ENCODE peak calls at places on chromosomes 7 and 10, in nine cellular contexts. One of them, this sample, is unnamed.

GRCh38 chr10:116974442-116975005 is 30.5 kb downstream of the SHTN1 start:
- DNase-seq in right atrium auricular region: no peak
- DNase-seq in cardiac fibroblast: peak; percentile 87
- DNase-seq in body of pancreas: no peak
- DNase-seq in kidney epithelial cell: peak; percentile 12
- DNase-seq in fibroblast of pulmonary artery: peak; percentile 91
- DNase-seq in psoas muscle: no peak
- DNase-seq in cardiac muscle cell: peak; percentile 88
- DNase-seq in endothelial cell of umbilical vein: peak; percentile 94
- DNase-seq in this sample: peak; percentile 89

GRCh38 chr7:18201349-18201748 is 173.7 kb upstream of the PRPS1L1 start:
- DNase-seq in body of pancreas: no peak
- DNase-seq in psoas muscle: no peak
- DNase-seq in cardiac muscle cell: no peak
- DNase-seq in right atrium auricular region: no peak
- DNase-seq in cardiac fibroblast: no peak
- DNase-seq in kidney epithelial cell: no peak
- DNase-seq in endothelial cell of umbilical vein: no peak
- DNase-seq in fibroblast of pulmonary artery: no peak
- DNase-seq in this sample: no peak

GRCh38 chr7:75937958-75938786 is 23.2 kb downstream of the POR start:
- DNase-seq in psoas muscle: peak; percentile 77
- DNase-seq in right atrium auricular region: peak; percentile 84
- DNase-seq in cardiac muscle cell: peak; percentile 91
- DNase-seq in kidney epithelial cell: peak; percentile 85
- DNase-seq in fibroblast of pulmonary artery: peak; percentile 91
- DNase-seq in cardiac fibroblast: peak; percentile 90
- DNase-seq in endothelial cell of umbilical vein: peak; percentile 33
- DNase-seq in body of pancreas: peak; percentile 44
- DNase-seq in this sample: peak; percentile 99

GRCh38 chr10:427746-428519 is 261.5 kb downstream of the DIP2C start:
- DNase-seq in right atrium auricular region: no peak
- DNase-seq in cardiac muscle cell: no peak
- DNase-seq in kidney epithelial cell: no peak
- DNase-seq in body of pancreas: no peak
- DNase-seq in psoas muscle: no peak
- DNase-seq in cardiac fibroblast: peak; percentile 42
- DNase-seq in fibroblast of pulmonary artery: no peak
- DNase-seq in endothelial cell of umbilical vein: peak; percentile 61
- DNase-seq in this sample: no peak

GRCh38 chr7:74479961-74480829 is 26.5 kb downstream of the GTF2IRD1 start:
- DNase-seq in fibroblast of pulmonary artery: peak; percentile 85
- DNase-seq in cardiac fibroblast: peak; percentile 72
- DNase-seq in body of pancreas: peak; percentile 95
- DNase-seq in psoas muscle: peak; percentile 90
- DNase-seq in kidney epithelial cell: peak; percentile 57
- DNase-seq in right atrium auricular region: peak; percentile 93
- DNase-seq in endothelial cell of umbilical vein: peak; percentile 82
- DNase-seq in cardiac muscle cell: peak; percentile 86
- DNase-seq in this sample: peak; percentile 82

GRCh38 chr10:17100586-17100985 is 29.0 kb downstream of the CUBN start:
- DNase-seq in body of pancreas: no peak
- DNase-seq in cardiac fibroblast: no peak
- DNase-seq in endothelial cell of umbilical vein: peak; percentile 47
- DNase-seq in cardiac muscle cell: no peak
- DNase-seq in psoas muscle: no peak
- DNase-seq in kidney epithelial cell: no peak
- DNase-seq in fibroblast of pulmonary artery: no peak
- DNase-seq in right atrium auricular region: no peak
- DNase-seq in this sample: peak; percentile 70

GRCh38 chr10:10589540-10589939 is 428.1 kb upstream of the CELF2 start:
- DNase-seq in cardiac muscle cell: peak; percentile 98
- DNase-seq in kidney epithelial cell: peak; percentile 82
- DNase-seq in psoas muscle: no peak
- DNase-seq in endothelial cell of umbilical vein: peak; percentile 56
- DNase-seq in cardiac fibroblast: peak; percentile 94
- DNase-seq in fibroblast of pulmonary artery: peak; percentile 99
- DNase-seq in body of pancreas: no peak
- DNase-seq in right atrium auricular region: peak; percentile 72
- DNase-seq in this sample: peak; percentile 99

GRCh38 chr10:34960983-34961382 is 129.2 kb downstream of the CUL2 start:
- DNase-seq in kidney epithelial cell: no peak
- DNase-seq in psoas muscle: no peak
- DNase-seq in cardiac fibroblast: peak; percentile 34
- DNase-seq in body of pancreas: no peak
- DNase-seq in fibroblast of pulmonary artery: peak; percentile 49
- DNase-seq in cardiac muscle cell: no peak
- DNase-seq in endothelial cell of umbilical vein: no peak
- DNase-seq in right atrium auricular region: no peak
- DNase-seq in this sample: peak; percentile 50

GRCh38 chr7:102834999-102835398 is 77.8 kb upstream of the LRRC17 start:
- DNase-seq in cardiac fibroblast: peak; percentile 92
- DNase-seq in endothelial cell of umbilical vein: peak; percentile 73
- DNase-seq in psoas muscle: no peak
- DNase-seq in kidney epithelial cell: peak; percentile 80
- DNase-seq in fibroblast of pulmonary artery: peak; percentile 70
- DNase-seq in body of pancreas: no peak
- DNase-seq in right atrium auricular region: no peak
- DNase-seq in cardiac muscle cell: peak; percentile 63
- DNase-seq in this sample: peak; percentile 94

GRCh38 chr7:105713488-105714465 is 132.5 kb upstream of the EFCAB10 start:
- DNase-seq in psoas muscle: no peak
- DNase-seq in cardiac muscle cell: no peak
- DNase-seq in cardiac fibroblast: peak; percentile 36
- DNase-seq in kidney epithelial cell: no peak
- DNase-seq in endothelial cell of umbilical vein: no peak
- DNase-seq in right atrium auricular region: no peak
- DNase-seq in body of pancreas: no peak
- DNase-seq in fibroblast of pulmonary artery: peak; percentile 3
- DNase-seq in this sample: peak; percentile 17

GRCh38 chr10:126839094-126839761 is 66.0 kb upstream of the DOCK1 start:
- DNase-seq in psoas muscle: no peak
- DNase-seq in cardiac fibroblast: no peak
- DNase-seq in fibroblast of pulmonary artery: no peak
- DNase-seq in kidney epithelial cell: no peak
- DNase-seq in body of pancreas: peak; percentile 92
- DNase-seq in endothelial cell of umbilical vein: no peak
- DNase-seq in cardiac muscle cell: no peak
- DNase-seq in right atrium auricular region: no peak
- DNase-seq in this sample: no peak

GRCh38 chr10:117804470-117805011 is 242.2 kb downstream of the RAB11FIP2 start:
- DNase-seq in psoas muscle: no peak
- DNase-seq in kidney epithelial cell: peak; percentile 61
- DNase-seq in cardiac muscle cell: no peak
- DNase-seq in endothelial cell of umbilical vein: no peak
- DNase-seq in body of pancreas: no peak
- DNase-seq in cardiac fibroblast: no peak
- DNase-seq in right atrium auricular region: peak; percentile 47
- DNase-seq in fibroblast of pulmonary artery: no peak
- DNase-seq in this sample: no peak

GRCh38 chr10:72812798-72813430 is 80.6 kb upstream of the OIT3 start:
- DNase-seq in kidney epithelial cell: peak; percentile 31
- DNase-seq in psoas muscle: no peak
- DNase-seq in cardiac fibroblast: peak; percentile 79
- DNase-seq in fibroblast of pulmonary artery: peak; percentile 60
- DNase-seq in endothelial cell of umbilical vein: peak; percentile 57
- DNase-seq in body of pancreas: no peak
- DNase-seq in right atrium auricular region: no peak
- DNase-seq in cardiac muscle cell: peak; percentile 74
- DNase-seq in this sample: peak; percentile 89

GRCh38 chr10:100996678-100997363 is 2.8 kb upstream of the LZTS2 start:
- DNase-seq in endothelial cell of umbilical vein: no peak
- DNase-seq in body of pancreas: peak; percentile 66
- DNase-seq in fibroblast of pulmonary artery: no peak
- DNase-seq in cardiac fibroblast: no peak
- DNase-seq in kidney epithelial cell: no peak
- DNase-seq in right atrium auricular region: no peak
- DNase-seq in cardiac muscle cell: no peak
- DNase-seq in psoas muscle: no peak
- DNase-seq in this sample: no peak

GRCh38 chr7:100604078-100604975 is 2.2 kb downstream of the PCOLCE start:
- DNase-seq in cardiac muscle cell: peak; percentile 81
- DNase-seq in fibroblast of pulmonary artery: peak; percentile 67
- DNase-seq in kidney epithelial cell: no peak
- DNase-seq in endothelial cell of umbilical vein: peak; percentile 43
- DNase-seq in cardiac fibroblast: peak; percentile 66
- DNase-seq in psoas muscle: peak; percentile 77
- DNase-seq in right atrium auricular region: peak; percentile 82
- DNase-seq in body of pancreas: peak; percentile 78
- DNase-seq in this sample: peak; percentile 77

GRCh38 chr10:76711374-76711997 is 926.1 kb downstream of the KCNMA1 start:
- DNase-seq in cardiac muscle cell: no peak
- DNase-seq in right atrium auricular region: no peak
- DNase-seq in kidney epithelial cell: no peak
- DNase-seq in fibroblast of pulmonary artery: no peak
- DNase-seq in psoas muscle: no peak
- DNase-seq in endothelial cell of umbilical vein: no peak
- DNase-seq in cardiac fibroblast: no peak
- DNase-seq in body of pancreas: no peak
- DNase-seq in this sample: no peak

GRCh38 chr7:102891693-102892261 is 21.0 kb upstream of the LRRC17 start:
- DNase-seq in endothelial cell of umbilical vein: peak; percentile 94
- DNase-seq in kidney epithelial cell: no peak
- DNase-seq in psoas muscle: peak; percentile 30
- DNase-seq in cardiac muscle cell: peak; percentile 88
- DNase-seq in cardiac fibroblast: peak; percentile 88
- DNase-seq in right atrium auricular region: no peak
- DNase-seq in body of pancreas: peak; percentile 41
- DNase-seq in fibroblast of pulmonary artery: peak; percentile 85
- DNase-seq in this sample: peak; percentile 94

GRCh38 chr10:16799621-16800020 is 17.6 kb downstream of the RSU1 start:
- DNase-seq in fibroblast of pulmonary artery: no peak
- DNase-seq in cardiac fibroblast: no peak
- DNase-seq in cardiac muscle cell: no peak
- DNase-seq in psoas muscle: peak; percentile 25
- DNase-seq in endothelial cell of umbilical vein: no peak
- DNase-seq in body of pancreas: no peak
- DNase-seq in kidney epithelial cell: no peak
- DNase-seq in right atrium auricular region: no peak
- DNase-seq in this sample: no peak

GRCh38 chr7:18570890-18571478 is 75.4 kb downstream of the HDAC9 start:
- DNase-seq in fibroblast of pulmonary artery: peak; percentile 74
- DNase-seq in body of pancreas: no peak
- DNase-seq in cardiac muscle cell: peak; percentile 70
- DNase-seq in cardiac fibroblast: peak; percentile 79
- DNase-seq in psoas muscle: no peak
- DNase-seq in right atrium auricular region: no peak
- DNase-seq in kidney epithelial cell: no peak
- DNase-seq in endothelial cell of umbilical vein: peak; percentile 72
- DNase-seq in this sample: peak; percentile 65

GRCh38 chr10:94042001-94042813 is 48.5 kb downstream of the PLCE1 start:
- DNase-seq in cardiac fibroblast: peak; percentile 82
- DNase-seq in fibroblast of pulmonary artery: peak; percentile 62
- DNase-seq in endothelial cell of umbilical vein: no peak
- DNase-seq in cardiac muscle cell: peak; percentile 76
- DNase-seq in psoas muscle: no peak
- DNase-seq in body of pancreas: no peak
- DNase-seq in kidney epithelial cell: peak; percentile 5
- DNase-seq in right atrium auricular region: no peak
- DNase-seq in this sample: peak; percentile 87
- TF ChIP-seq CTCF in cardiac fibroblast: peak; percentile 49
- TF ChIP-seq CTCF in fibroblast of pulmonary artery: peak; percentile 32
- TF ChIP-seq CTCF in endothelial cell of umbilical vein: no peak
- TF ChIP-seq CTCF in cardiac muscle cell: peak; percentile 32
- TF ChIP-seq CTCF in psoas muscle: peak; percentile 16
- TF ChIP-seq CTCF in body of pancreas: no peak
- TF ChIP-seq CTCF in kidney epithelial cell: no peak
- TF ChIP-seq CTCF in right atrium auricular region: no peak
- TF ChIP-seq CTCF in this sample: peak; percentile 46

DNA sequence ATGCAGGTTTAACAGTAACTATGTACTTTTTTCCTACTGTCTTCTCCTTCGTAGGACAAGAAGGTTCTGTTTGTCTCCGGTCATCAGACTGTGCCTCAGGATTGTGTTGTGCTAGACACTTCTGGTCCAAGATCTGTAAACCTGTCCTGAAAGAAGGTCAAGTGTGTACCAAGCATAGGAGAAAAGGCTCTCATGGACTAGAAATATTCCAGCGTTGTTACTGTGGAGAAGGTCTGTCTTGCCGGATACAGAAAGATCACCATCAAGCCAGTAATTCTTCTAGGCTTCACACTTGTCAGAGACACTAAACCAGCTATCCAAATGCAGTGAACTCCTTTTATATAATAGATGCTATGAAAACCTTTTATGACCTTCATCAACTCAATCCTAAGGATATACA is 2.4 kb downstream of the DKK1 start:
- DNase-seq in cardiac muscle cell: no peak
- DNase-seq in cardiac fibroblast: no peak
- DNase-seq in kidney epithelial cell: no peak
- DNase-seq in endothelial cell of umbilical vein: peak; percentile 45
- DNase-seq in psoas muscle: no peak
- DNase-seq in body of pancreas: no peak
- DNase-seq in right atrium auricular region: no peak
- DNase-seq in fibroblast of pulmonary artery: no peak
- DNase-seq in this sample: no peak
- H3K4me3 ChIP-seq in cardiac muscle cell: no peak overlapping the region
- H3K4me3 ChIP-seq in cardiac fibroblast: no peak overlapping the region
- H3K4me3 ChIP-seq in kidney epithelial cell: no peak overlapping the region
- H3K4me3 ChIP-seq in endothelial cell of umbilical vein: peak overlapping the region; percentile 98
- H3K4me3 ChIP-seq in psoas muscle: no peak overlapping the region
- H3K4me3 ChIP-seq in body of pancreas: no peak overlapping the region
- H3K4me3 ChIP-seq in right atrium auricular region: no peak overlapping the region
- H3K4me3 ChIP-seq in fibroblast of pulmonary artery: peak overlapping the region; percentile 84
- H3K4me3 ChIP-seq in this sample: no peak overlapping the region

GRCh38 chr10:59575269-59575668 is 134.4 kb downstream of the SLC16A9 start:
- DNase-seq in endothelial cell of umbilical vein: no peak
- DNase-seq in kidney epithelial cell: no peak
- DNase-seq in body of pancreas: no peak
- DNase-seq in cardiac fibroblast: no peak
- DNase-seq in fibroblast of pulmonary artery: no peak
- DNase-seq in psoas muscle: no peak
- DNase-seq in right atrium auricular region: no peak
- DNase-seq in cardiac muscle cell: no peak
- DNase-seq in this sample: no peak
- TF ChIP-seq CTCF in endothelial cell of umbilical vein: no peak
- TF ChIP-seq CTCF in kidney epithelial cell: no peak
- TF ChIP-seq CTCF in body of pancreas: no peak
- TF ChIP-seq CTCF in cardiac fibroblast: no peak
- TF ChIP-seq CTCF in fibroblast of pulmonary artery: no peak
- TF ChIP-seq CTCF in psoas muscle: no peak
- TF ChIP-seq CTCF in right atrium auricular region: no peak
- TF ChIP-seq CTCF in cardiac muscle cell: no peak
- TF ChIP-seq CTCF in this sample: no peak

DNA sequence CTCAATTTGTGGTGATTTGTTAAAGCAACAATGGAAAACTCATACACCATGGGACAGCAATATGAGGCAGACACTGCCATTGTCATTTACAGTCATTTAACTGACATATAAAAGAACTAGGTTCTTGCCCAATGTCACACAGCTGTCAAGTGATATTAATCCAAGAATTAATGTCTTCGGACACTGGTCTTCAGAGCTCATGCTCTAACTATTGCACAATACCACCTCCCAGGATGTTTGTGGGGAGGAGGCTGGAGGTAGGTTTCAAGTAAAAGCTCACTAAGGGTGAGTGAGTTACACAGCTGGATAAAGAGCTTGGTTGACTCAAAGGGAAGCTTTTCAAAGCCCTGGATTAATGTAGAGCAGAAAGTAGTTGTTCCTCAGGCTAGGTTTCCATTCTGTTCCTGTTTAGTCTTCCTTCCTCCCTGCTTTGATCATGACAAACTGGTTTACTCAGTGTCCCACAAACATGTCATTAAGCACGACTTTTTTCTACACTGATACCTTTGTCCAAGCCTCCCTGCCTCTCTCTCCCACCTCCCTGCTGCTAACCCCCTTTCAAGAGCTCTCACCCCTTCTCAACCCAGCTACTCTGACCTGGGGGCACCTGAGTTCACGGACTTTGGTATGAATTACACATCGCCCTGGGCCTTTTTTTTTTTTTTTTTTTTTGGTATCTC is 995 bp upstream of the EXOC6 start:
- DNase-seq in endothelial cell of umbilical vein: no peak
- DNase-seq in psoas muscle: no peak
- DNase-seq in kidney epithelial cell: no peak
- DNase-seq in body of pancreas: no peak
- DNase-seq in cardiac muscle cell: peak; percentile 70
- DNase-seq in right atrium auricular region: no peak
- DNase-seq in fibroblast of pulmonary artery: peak; percentile 53
- DNase-seq in cardiac fibroblast: peak; percentile 64
- DNase-seq in this sample: peak; percentile 35
- H3K4me3 ChIP-seq in endothelial cell of umbilical vein: no peak overlapping the region
- H3K4me3 ChIP-seq in psoas muscle: peak overlapping the region; percentile 84
- H3K4me3 ChIP-seq in kidney epithelial cell: no peak overlapping the region
- H3K4me3 ChIP-seq in body of pancreas: no peak overlapping the region
- H3K4me3 ChIP-seq in cardiac muscle cell: no peak overlapping the region
- H3K4me3 ChIP-seq in right atrium auricular region: no peak overlapping the region
- H3K4me3 ChIP-seq in fibroblast of pulmonary artery: no peak overlapping the region
- H3K4me3 ChIP-seq in cardiac fibroblast: no peak overlapping the region
- H3K4me3 ChIP-seq in this sample: no peak overlapping the region